ENCODE peak calls at places on chromosome 13, in five cellular contexts. One of them, this sample, is unnamed.

GRCh38 chr13:96940961-96941360 is 53.3 kb downstream of the OXGR1 start:
- DNase-seq in tibial nerve: no peak
- DNase-seq in mammary epithelial cell: peak
- DNase-seq in fibroblast of mammary gland: peak
- DNase-seq in thoracic aorta: no peak
- DNase-seq in this sample: no peak

GRCh38 chr13:75258159-75258782 is 223.7 kb downstream of the TBC1D4 start:
- DNase-seq in mammary epithelial cell: peak
- DNase-seq in thoracic aorta: no peak
- DNase-seq in fibroblast of mammary gland: peak
- DNase-seq in tibial nerve: no peak
- DNase-seq in this sample: peak

GRCh38 chr13:49217962-49218492 is 2.1 kb upstream of the MLNR start:
- DNase-seq in tibial nerve: no peak
- DNase-seq in mammary epithelial cell: no peak
- DNase-seq in thoracic aorta: no peak
- DNase-seq in fibroblast of mammary gland: no peak
- DNase-seq in this sample: no peak

GRCh38 chr13:47268270-47268669 is 371.4 kb upstream of the HTR2A start:
- DNase-seq in fibroblast of mammary gland: no peak
- DNase-seq in tibial nerve: no peak
- DNase-seq in thoracic aorta: no peak
- DNase-seq in mammary epithelial cell: no peak
- DNase-seq in this sample: no peak

GRCh38 chr13:39825886-39826285 is 170.4 kb downstream of the COG6 start:
- DNase-seq in fibroblast of mammary gland: no peak
- DNase-seq in tibial nerve: no peak
- DNase-seq in thoracic aorta: no peak
- DNase-seq in mammary epithelial cell: no peak
- DNase-seq in this sample: no peak

GRCh38 chr13:54029226-54029625 is 1000.6 kb downstream of the OLFM4 start:
- DNase-seq in thoracic aorta: no peak
- DNase-seq in tibial nerve: no peak
- DNase-seq in fibroblast of mammary gland: no peak
- DNase-seq in mammary epithelial cell: peak
- DNase-seq in this sample: peak

GRCh38 chr13:68439821-68440220 is 1209.7 kb upstream of the PCDH9 start:
- DNase-seq in thoracic aorta: no peak
- DNase-seq in mammary epithelial cell: no peak
- DNase-seq in tibial nerve: no peak
- DNase-seq in fibroblast of mammary gland: peak
- DNase-seq in this sample: peak

GRCh38 chr13:76226941-76227340 is 590.8 kb downstream of the LMO7 start:
- DNase-seq in mammary epithelial cell: no peak
- DNase-seq in thoracic aorta: no peak
- DNase-seq in tibial nerve: no peak
- DNase-seq in fibroblast of mammary gland: peak
- DNase-seq in this sample: no peak

GRCh38 chr13:88932950-88933349 is 1261.8 kb downstream of the SLITRK5 start:
- DNase-seq in mammary epithelial cell: no peak
- DNase-seq in thoracic aorta: no peak
- DNase-seq in tibial nerve: no peak
- DNase-seq in fibroblast of mammary gland: no peak
- DNase-seq in this sample: no peak

GRCh38 chr13:58397596-58398387 is 766.2 kb downstream of the PCDH17 start:
- DNase-seq in tibial nerve: no peak
- DNase-seq in mammary epithelial cell: no peak
- DNase-seq in thoracic aorta: no peak
- DNase-seq in fibroblast of mammary gland: no peak
- DNase-seq in this sample: no peak

GRCh38 chr13:112990783-112991182 is 21.8 kb downstream of the MCF2L start:
- DNase-seq in tibial nerve: no peak
- DNase-seq in thoracic aorta: no peak
- DNase-seq in fibroblast of mammary gland: no peak
- DNase-seq in mammary epithelial cell: peak
- DNase-seq in this sample: no peak

GRCh38 chr13:88153353-88153752 is 482.2 kb downstream of the SLITRK5 start:
- DNase-seq in mammary epithelial cell: no peak
- DNase-seq in thoracic aorta: no peak
- DNase-seq in tibial nerve: no peak
- DNase-seq in fibroblast of mammary gland: no peak
- DNase-seq in this sample: no peak

GRCh38 chr13:30864352-30865130 is 41.5 kb upstream of the MEDAG start:
- DNase-seq in tibial nerve: no peak
- DNase-seq in thoracic aorta: no peak
- DNase-seq in fibroblast of mammary gland: peak
- DNase-seq in mammary epithelial cell: peak
- DNase-seq in this sample: peak

GRCh38 chr13:100646030-100646673 is 28.4 kb downstream of the TMTC4 start:
- DNase-seq in thoracic aorta: no peak
- DNase-seq in mammary epithelial cell: peak
- DNase-seq in fibroblast of mammary gland: peak
- DNase-seq in tibial nerve: no peak
- DNase-seq in this sample: peak

DNA sequence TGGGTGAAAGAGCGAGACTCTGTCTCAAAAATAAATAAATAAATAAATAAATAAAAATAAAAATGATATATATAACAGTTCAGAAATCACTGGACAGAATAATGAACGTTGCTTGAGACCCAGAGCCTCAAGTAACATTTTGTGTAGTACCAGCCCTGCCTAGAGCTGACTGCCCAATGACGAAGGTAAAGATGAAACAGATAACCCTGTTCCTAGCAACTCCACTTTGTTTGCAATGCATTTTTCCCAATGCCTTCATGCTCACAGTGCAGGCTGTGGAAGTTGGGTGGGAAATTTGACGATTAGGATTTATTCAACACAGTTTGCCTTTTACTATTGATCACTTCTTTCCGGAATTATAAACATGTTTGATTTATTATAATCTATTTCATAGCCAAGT is 22.2 kb upstream of the FRY start:
- DNase-seq in thoracic aorta: no peak
- DNase-seq in fibroblast of mammary gland: no peak
- DNase-seq in tibial nerve: no peak
- DNase-seq in mammary epithelial cell: no peak
- DNase-seq in this sample: no peak
- TF ChIP-seq CTCF in thoracic aorta: no peak
- TF ChIP-seq CTCF in fibroblast of mammary gland: no peak
- TF ChIP-seq CTCF in tibial nerve: no peak
- TF ChIP-seq CTCF in mammary epithelial cell: no peak
- TF ChIP-seq CTCF in this sample: no peak

DNA sequence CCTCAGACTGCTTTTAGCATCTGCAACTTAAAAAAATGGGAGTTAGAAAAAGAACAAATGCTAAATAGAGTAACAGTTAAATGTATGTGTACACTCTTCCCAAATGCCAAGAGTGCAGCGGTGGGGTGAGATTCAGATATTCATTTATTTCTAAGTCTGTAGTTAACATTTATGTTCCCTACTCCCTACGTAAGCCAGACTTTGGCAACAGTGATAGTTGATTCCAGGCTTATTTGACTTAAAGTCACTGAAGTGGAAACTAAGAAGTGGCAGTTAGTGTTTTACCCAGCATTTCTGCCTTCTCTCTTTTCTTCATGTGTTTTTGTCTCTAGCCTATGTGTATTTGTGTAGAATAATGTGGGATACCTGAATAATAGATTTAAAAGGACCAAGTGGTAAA is 4.5 kb downstream of the MIR17HG start:
- DNase-seq in fibroblast of mammary gland: no peak
- DNase-seq in tibial nerve: no peak
- DNase-seq in mammary epithelial cell: no peak
- DNase-seq in thoracic aorta: no peak
- DNase-seq in this sample: no peak
- H3K4me3 ChIP-seq in fibroblast of mammary gland: no peak
- H3K4me3 ChIP-seq in tibial nerve: no peak
- H3K4me3 ChIP-seq in mammary epithelial cell: no peak
- H3K4me3 ChIP-seq in thoracic aorta: no peak
- H3K4me3 ChIP-seq in this sample: no peak

GRCh38 chr13:111398715-111399299 is 78.4 kb downstream of the TEX29 start:
- DNase-seq in mammary epithelial cell: no peak
- DNase-seq in thoracic aorta: no peak
- DNase-seq in fibroblast of mammary gland: peak
- DNase-seq in tibial nerve: no peak
- DNase-seq in this sample: no peak
- TF ChIP-seq CTCF in mammary epithelial cell: no peak
- TF ChIP-seq CTCF in thoracic aorta: no peak
- TF ChIP-seq CTCF in fibroblast of mammary gland: peak
- TF ChIP-seq CTCF in tibial nerve: no peak
- TF ChIP-seq CTCF in this sample: no peak

GRCh38 chr13:22839554-22840286 is 341.1 kb upstream of the SGCG start:
- DNase-seq in tibial nerve: no peak
- DNase-seq in thoracic aorta: no peak
- DNase-seq in fibroblast of mammary gland: no peak
- DNase-seq in mammary epithelial cell: no peak
- DNase-seq in this sample: no peak

GRCh38 chr13:22836475-22836874 is 344.3 kb upstream of the SGCG start:
- DNase-seq in tibial nerve: no peak
- DNase-seq in thoracic aorta: no peak
- DNase-seq in fibroblast of mammary gland: no peak
- DNase-seq in mammary epithelial cell: no peak
- DNase-seq in this sample: no peak

GRCh38 chr13:22837980-22838615 is 342.7 kb upstream of the SGCG start:
- DNase-seq in mammary epithelial cell: no peak
- DNase-seq in thoracic aorta: no peak
- DNase-seq in fibroblast of mammary gland: no peak
- DNase-seq in tibial nerve: no peak
- DNase-seq in this sample: no peak
- H3K4me3 ChIP-seq in mammary epithelial cell: no peak
- H3K4me3 ChIP-seq in thoracic aorta: peak
- H3K4me3 ChIP-seq in fibroblast of mammary gland: no peak
- H3K4me3 ChIP-seq in tibial nerve: peak
- H3K4me3 ChIP-seq in this sample: peak

GRCh38 chr13:21310220-21310619 is 133.8 kb downstream of the MRPL57 start:
- DNase-seq in tibial nerve: no peak
- DNase-seq in mammary epithelial cell: peak
- DNase-seq in thoracic aorta: no peak
- DNase-seq in fibroblast of mammary gland: no peak
- DNase-seq in this sample: no peak
- TF ChIP-seq CTCF in tibial nerve: no peak
- TF ChIP-seq CTCF in mammary epithelial cell: no peak
- TF ChIP-seq CTCF in thoracic aorta: no peak
- TF ChIP-seq CTCF in fibroblast of mammary gland: no peak
- TF ChIP-seq CTCF in this sample: no peak

DNA sequence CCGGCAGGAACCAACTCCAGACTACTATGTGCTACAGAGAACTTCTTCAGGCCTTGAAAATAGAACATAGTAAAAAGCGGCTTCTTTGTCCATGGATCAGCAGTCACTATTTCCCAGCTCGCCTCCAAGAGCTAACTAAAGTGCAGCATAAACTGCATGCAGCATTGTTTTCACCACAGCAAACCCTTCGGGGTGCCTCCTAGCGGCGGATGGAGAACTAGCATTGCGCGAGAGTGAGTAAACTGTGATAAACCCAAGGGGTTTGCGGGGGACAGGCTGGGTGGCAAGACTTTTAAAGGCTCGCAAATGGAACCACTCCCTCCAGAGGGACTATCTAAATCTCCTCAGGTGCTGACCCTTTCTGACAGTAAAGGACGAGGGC is 21.6 kb upstream of the SGCG start:
- DNase-seq in tibial nerve: no peak
- DNase-seq in fibroblast of mammary gland: peak
- DNase-seq in thoracic aorta: no peak
- DNase-seq in mammary epithelial cell: no peak
- DNase-seq in this sample: no peak
- H3K4me3 ChIP-seq in tibial nerve: peak
- H3K4me3 ChIP-seq in fibroblast of mammary gland: peak
- H3K4me3 ChIP-seq in thoracic aorta: peak
- H3K4me3 ChIP-seq in mammary epithelial cell: no peak
- H3K4me3 ChIP-seq in this sample: no peak

DNA sequence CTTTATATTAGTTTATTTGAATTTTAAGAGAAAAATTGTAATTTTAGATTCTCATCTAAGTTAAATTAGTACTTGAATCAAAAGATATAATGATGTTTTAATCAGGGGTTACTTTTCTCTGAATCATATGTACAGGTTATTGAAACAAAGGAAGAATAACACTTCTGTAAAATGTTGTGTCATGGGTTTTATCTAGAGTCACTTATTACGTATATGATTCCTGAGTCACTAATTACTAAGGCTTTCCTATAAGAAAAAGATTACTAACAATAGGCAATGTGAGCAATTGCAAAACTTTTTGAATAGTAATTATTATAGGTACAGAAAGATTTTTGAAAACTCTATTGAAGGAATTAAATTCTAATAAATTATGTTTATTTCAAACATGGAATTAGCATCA is 99.2 kb upstream of the KLF5 start:
- DNase-seq in thoracic aorta: no peak
- DNase-seq in tibial nerve: no peak
- DNase-seq in fibroblast of mammary gland: peak
- DNase-seq in mammary epithelial cell: peak
- DNase-seq in this sample: peak
- TF ChIP-seq CTCF in thoracic aorta: no peak
- TF ChIP-seq CTCF in tibial nerve: no peak
- TF ChIP-seq CTCF in fibroblast of mammary gland: no peak
- TF ChIP-seq CTCF in mammary epithelial cell: no peak
- TF ChIP-seq CTCF in this sample: no peak

GRCh38 chr13:110302986-110303385 is 4.0 kb downstream of the COL4A1 start:
- DNase-seq in thoracic aorta: no peak
- DNase-seq in mammary epithelial cell: no peak
- DNase-seq in fibroblast of mammary gland: no peak
- DNase-seq in tibial nerve: no peak
- DNase-seq in this sample: no peak
- H3K4me3 ChIP-seq in thoracic aorta: peak
- H3K4me3 ChIP-seq in mammary epithelial cell: no peak
- H3K4me3 ChIP-seq in fibroblast of mammary gland: no peak
- H3K4me3 ChIP-seq in tibial nerve: no peak
- H3K4me3 ChIP-seq in this sample: no peak

DNA sequence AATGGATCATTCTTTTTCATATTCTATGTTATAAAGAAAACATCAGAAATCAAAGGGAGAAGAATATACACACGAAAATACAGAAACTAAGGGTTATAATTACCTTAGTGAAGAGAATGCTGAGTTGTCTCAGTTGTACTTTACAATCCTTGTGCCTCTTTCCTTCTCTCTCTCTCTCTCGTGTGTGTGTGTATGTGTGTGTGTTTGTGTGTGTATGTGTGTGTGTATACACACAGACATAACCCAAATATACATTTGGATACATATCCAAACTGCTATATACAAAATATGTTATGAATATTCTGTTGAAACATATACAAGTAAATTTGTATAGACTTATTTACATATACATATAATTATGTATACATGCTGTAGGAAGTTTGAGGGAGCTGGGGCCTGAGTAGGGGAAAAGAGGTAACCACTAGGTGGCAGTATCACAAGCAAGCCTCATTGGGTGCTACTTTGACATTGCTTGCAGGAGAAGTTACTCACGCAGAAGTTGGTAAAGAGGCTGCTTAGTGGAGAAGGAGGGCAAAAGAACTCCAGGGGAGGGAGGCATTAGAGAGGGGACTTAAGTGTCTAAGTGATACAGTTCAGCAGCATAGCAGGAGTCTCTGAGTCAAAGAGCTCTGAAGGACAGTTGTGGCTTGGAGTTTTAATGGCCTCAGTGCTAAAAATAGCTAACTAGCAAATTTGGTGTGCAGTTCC is 465.1 kb upstream of the PCDH20 start:
- DNase-seq in fibroblast of mammary gland: peak
- DNase-seq in mammary epithelial cell: no peak
- DNase-seq in thoracic aorta: no peak
- DNase-seq in tibial nerve: no peak
- DNase-seq in this sample: peak
- TF ChIP-seq CTCF in fibroblast of mammary gland: peak
- TF ChIP-seq CTCF in mammary epithelial cell: peak
- TF ChIP-seq CTCF in thoracic aorta: no peak
- TF ChIP-seq CTCF in tibial nerve: peak
- TF ChIP-seq CTCF in this sample: peak

GRCh38 chr13:25971077-25971476 is 80.7 kb downstream of the SHISA2 start:
- DNase-seq in tibial nerve: no peak
- DNase-seq in mammary epithelial cell: no peak
- DNase-seq in thoracic aorta: no peak
- DNase-seq in fibroblast of mammary gland: no peak
- DNase-seq in this sample: no peak
- H3K4me3 ChIP-seq in tibial nerve: no peak
- H3K4me3 ChIP-seq in mammary epithelial cell: no peak
- H3K4me3 ChIP-seq in thoracic aorta: no peak
- H3K4me3 ChIP-seq in fibroblast of mammary gland: no peak
- H3K4me3 ChIP-seq in this sample: no peak

This sample was measured in astrocyte of the spinal cord.